ENCODE peak calls at places on chromosomes 4 and X, in six cellular contexts. Z is adrenal gland, F is iPS DF 6.9, Y is ovary, I is astrocyte, M is IMR-90. N is an unnamed sample.
A peak's percentile ranks its signal among the peaks of the same experiment; 100 is the strongest.

GRCh38 chrX:107709266-107709795 is 66.3 kb downstream of the TSC22D3 start:
- DNase-seq in M (no peak), F (no peak), Y (no peak), Z (no peak), I (no peak), N (no peak)

GRCh38 chrX:24014388-24015018 is 12.5 kb downstream of the KLHL15 start:
- DNase-seq in F (no peak), M (peak; percentile 9), I (no peak), Y (no peak), Z (no peak), N (no peak)

GRCh38 chr4:167290684-167291083 is 56.4 kb upstream of the SPOCK3 start:
- DNase-seq in Y (no peak), I (peak; percentile 10), Z (no peak), F (no peak), M (no peak), N (no peak)

GRCh38 chr4:160983035-160983434 is 1180.8 kb downstream of the FSTL5 start:
- DNase-seq in M (no peak), F (no peak), Z (no peak), Y (no peak), I (no peak), N (no peak)

GRCh38 chrX:83469551-83469950 is 38.5 kb upstream of the POU3F4 start:
- DNase-seq in Z (peak; percentile 33), Y (no peak), M (peak; percentile 1), F (no peak), I (peak; percentile 0), N (no peak)

GRCh38 chr4:26150948-26151347 is 169.9 kb upstream of the RBPJ start:
- DNase-seq in Y (no peak), F (no peak), M (peak; percentile 79), I (peak; percentile 50), Z (no peak), N (no peak)

GRCh38 chr4:113758361-113758760 is 3.2 kb downstream of the CAMK2D start:
- DNase-seq in Y (no peak), I (peak; percentile 82), F (no peak), Z (no peak), M (peak; percentile 81), N (no peak)

GRCh38 chr4:46270986-46271596 is 118.8 kb downstream of the GABRA2 start:
- DNase-seq in Y (no peak), M (peak; percentile 4), F (no peak), I (peak; percentile 1), Z (no peak), N (no peak)

GRCh38 chr4:173243321-173243720 is 74.7 kb downstream of the GALNT7 start:
- DNase-seq in I (peak; percentile 80), F (no peak), M (peak; percentile 88), Y (no peak), Z (no peak), N (no peak)

GRCh38 chr4:180059216-180059881 is 2183.9 kb upstream of the TENM3 start:
- DNase-seq in M (no peak), I (peak; percentile 1), Y (no peak), Z (peak; percentile 28), F (no peak), N (no peak)

GRCh38 chrX:72159769-72160168 is 21.8 kb upstream of the PIN4 start:
- DNase-seq in Y (no peak), M (no peak), I (no peak), F (no peak), Z (no peak), N (no peak)

GRCh38 chr4:64497526-64497925 is 88.3 kb upstream of the TECRL start:
- DNase-seq in I (peak; percentile 49), M (no peak), Z (no peak), F (no peak), Y (no peak), N (no peak)

GRCh38 chrX:43267652-43268051 is 388.4 kb upstream of the MAOA start:
- DNase-seq in F (no peak), Y (no peak), Z (no peak), I (no peak), M (no peak), N (no peak)

GRCh38 chr4:94941706-94942105 is 184.0 kb downstream of the BMPR1B start:
- DNase-seq in Y (no peak), F (no peak), I (no peak), M (no peak), Z (no peak), N (no peak)

GRCh38 chr4:56653461-56654237 is 27.4 kb downstream of the HOPX start:
- DNase-seq in Y (no peak), I (no peak), M (no peak), Z (no peak), F (no peak), N (no peak)

GRCh38 chrX:10135561-10136399 is 21.0 kb upstream of the CLCN4 start:
- DNase-seq in F (no peak), Y (no peak), Z (no peak), I (no peak), M (no peak), N (no peak)

GRCh38 chrX:56763556-56764152 is 34.6 kb downstream of the NBDY start:
- DNase-seq in I (peak; percentile 16), F (no peak), Y (peak; percentile 85), Z (peak; percentile 82), M (peak; percentile 75), N (no peak)
- H3K4me3 ChIP-seq in I (no peak overlapping the region), F (no peak overlapping the region), Y (peak overlapping the region; percentile 42), Z (peak overlapping the region; percentile 58), M (peak overlapping the region; percentile 49), N (no peak overlapping the region)

DNA sequence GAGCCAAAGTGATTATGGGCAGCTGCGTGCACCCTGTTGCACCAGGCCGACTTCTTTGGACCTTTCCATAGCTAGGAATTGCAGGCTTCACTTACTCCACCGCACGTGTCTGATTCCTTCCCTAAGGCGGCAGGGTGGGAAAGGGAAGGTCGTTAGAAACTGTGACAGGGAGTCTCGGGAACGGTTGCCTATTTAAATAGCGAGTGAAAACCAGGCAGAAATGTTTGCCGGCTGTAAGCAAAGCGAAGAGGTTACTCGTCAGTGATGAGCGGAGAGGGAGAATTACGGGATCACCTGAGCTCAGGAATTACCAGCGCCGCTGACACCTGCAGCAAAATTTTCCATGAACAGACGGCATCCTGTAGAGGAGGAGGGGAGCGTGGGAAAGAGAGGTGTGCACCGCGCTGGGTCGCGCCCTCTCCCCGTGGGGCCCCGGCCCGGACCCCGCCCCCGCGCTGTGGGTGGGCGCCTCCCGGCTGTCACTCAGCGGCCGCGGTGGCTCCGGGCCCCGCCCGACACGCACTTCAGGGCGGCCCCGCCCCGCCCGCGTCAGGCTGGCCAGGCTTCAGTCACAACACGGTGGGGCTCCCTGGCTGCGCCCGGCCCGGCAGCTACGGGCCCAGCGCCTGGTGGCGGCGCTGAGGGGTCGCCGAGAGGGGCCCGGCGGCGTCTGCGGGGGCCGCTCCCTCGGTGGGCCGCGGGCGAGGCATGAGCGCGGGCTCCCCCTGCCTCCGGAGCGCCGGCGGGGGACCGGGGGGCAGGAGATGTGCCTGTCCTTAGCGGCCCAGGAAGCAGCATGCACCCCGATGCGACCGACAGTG is at the start of gene SNX25:
- DNase-seq in M (peak; percentile 65), Z (peak; percentile 82), F (no peak), I (peak; percentile 54), Y (peak; percentile 89), N (peak; percentile 89)
- H3K4me1 ChIP-seq in M (peaks cover 8% of the 10 kb centered on the region), Z (peaks cover 29% of the 10 kb centered on the region), F (peaks cover 5% of the 10 kb centered on the region), I (peaks cover 23% of the 10 kb centered on the region), Y (peaks cover 3% of the 10 kb centered on the region), N (peaks cover 7% of the 10 kb centered on the region)

DNA sequence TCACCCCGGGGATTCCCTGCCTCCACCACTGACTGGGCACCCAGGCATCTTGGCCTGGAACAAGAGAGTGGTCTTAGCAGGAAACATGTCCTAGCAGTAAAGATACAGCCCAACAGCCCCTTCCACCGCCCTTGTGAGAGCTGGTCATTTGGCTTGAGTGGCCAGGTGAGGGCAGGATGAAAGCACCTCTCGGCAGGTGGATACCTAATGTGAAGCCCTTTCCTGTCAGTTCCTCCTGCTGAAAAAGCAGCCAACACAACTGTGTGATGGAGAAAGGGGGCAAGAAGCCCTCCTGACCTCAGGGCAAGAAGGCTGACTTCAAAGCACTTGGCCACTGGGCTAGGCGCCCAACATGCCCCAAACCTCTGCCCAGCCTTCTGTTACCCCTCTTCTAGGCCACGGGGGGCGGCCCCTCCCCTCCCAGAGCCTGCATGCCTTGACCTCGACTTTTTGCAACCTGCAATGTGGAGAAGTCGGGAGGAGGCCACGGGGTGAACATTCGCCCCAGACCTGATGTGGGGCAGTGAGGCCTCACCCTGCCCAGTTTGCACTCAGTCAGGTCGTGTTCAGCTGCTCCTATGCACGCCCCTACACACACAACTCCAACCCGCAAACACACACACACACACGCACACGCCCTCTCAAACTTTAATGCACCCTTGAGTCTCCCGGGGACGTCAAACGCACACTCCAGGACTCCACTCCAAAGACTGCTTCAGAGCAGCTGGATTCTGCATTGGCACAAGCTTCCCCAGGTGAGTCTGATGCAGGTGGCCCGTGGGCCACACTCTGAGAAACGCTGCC is 1.1 kb downstream of the LGI2 start:
- DNase-seq in F (no peak), M (no peak), Y (peak; percentile 17), Z (no peak), I (no peak), N (no peak)
- H3K4me3 ChIP-seq in F (peak overlapping the region; percentile 48), M (no peak overlapping the region), Y (peak overlapping the region; percentile 50), Z (peak overlapping the region; percentile 67), I (no peak overlapping the region), N (peak overlapping the region; percentile 40)

DNA sequence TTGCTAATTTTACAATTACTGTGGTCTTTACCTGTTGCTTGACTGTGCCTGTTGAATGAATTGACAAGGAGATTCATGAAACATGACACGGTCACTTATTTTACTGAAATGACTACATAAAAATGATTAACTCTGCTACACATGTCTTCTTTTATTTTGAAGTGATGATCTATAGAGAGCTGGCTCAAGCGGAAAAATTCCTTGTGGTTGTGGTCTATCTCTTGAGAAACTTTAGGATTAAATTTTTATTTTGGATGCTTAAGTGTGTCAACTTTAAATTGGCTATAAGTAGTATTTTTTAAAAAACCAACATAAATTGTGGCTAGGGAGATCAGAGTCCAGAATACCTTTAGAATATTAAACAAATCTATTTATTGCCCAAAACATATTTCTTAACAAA is 131.8 kb upstream of the PITX2 start:
- DNase-seq in M (no peak), Y (no peak), Z (no peak), I (peak; percentile 11), F (no peak), N (no peak)
- H3K4me1 ChIP-seq in M (no peaks in the 10 kb centered on the region), Y (no peaks in the 10 kb centered on the region), Z (no peaks in the 10 kb centered on the region), I (no peaks in the 10 kb centered on the region), F (peaks cover 2% of the 10 kb centered on the region), N (no peaks in the 10 kb centered on the region)

GRCh38 chrX:129961180-129962083 is 21.0 kb upstream of the BCORL1 start:
- DNase-seq in I (no peak), Y (no peak), Z (peak; percentile 48), F (no peak), M (no peak), N (peak; percentile 50)
- H3K4me3 ChIP-seq in I (no peak overlapping the region), Y (no peak overlapping the region), Z (peak overlapping the region; percentile 21), F (peak overlapping the region; percentile 32), M (no peak overlapping the region), N (no peak overlapping the region)

DNA sequence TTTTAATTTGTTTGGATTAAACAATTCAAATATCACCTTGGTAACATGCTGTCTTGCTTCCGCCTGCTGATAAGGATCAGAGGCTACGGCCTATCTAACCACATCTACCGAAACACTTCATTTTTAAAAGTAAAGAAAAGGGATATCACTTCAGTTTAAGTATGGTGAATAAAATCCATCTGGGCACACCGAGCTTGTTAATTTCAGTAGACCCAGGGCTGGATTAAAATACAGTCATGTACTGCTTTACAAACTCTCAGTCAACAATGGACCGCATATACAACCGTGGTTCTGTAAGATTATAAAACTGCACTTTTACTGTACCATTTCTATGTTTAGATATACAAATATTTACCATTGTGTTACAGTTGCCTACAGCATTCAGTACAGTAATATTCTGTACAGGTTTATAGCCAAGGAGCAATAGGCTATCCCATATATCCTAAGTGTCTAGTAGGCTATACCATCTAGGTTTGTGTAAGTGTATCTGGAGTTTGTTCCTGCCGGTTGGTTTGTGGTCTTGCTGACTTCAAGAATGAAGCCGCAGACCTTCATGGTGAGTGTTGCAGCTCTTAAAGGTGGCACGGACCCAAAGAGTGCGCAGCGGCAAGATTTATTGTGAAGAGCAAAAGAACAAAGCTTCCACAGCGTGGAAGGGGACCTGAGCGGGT is 40.0 kb downstream of the SEPTIN11 start:
- DNase-seq in I (no peak), Z (no peak), M (no peak), F (no peak), Y (no peak), N (no peak)
- H3K4me1 ChIP-seq in I (peaks cover 52% of the 10 kb centered on the region), Z (peaks cover 11% of the 10 kb centered on the region), M (peaks cover 31% of the 10 kb centered on the region), F (peaks cover 1% of the 10 kb centered on the region), Y (peaks cover 12% of the 10 kb centered on the region), N (no peaks in the 10 kb centered on the region)

N was measured in prostate gland.